ENCODE peak calls at places on chromosomes 7 and 10, in five cellular contexts. P, K, D, C and V are unnamed samples.

GRCh38 chr10:43878386-43878785 is 229.7 kb upstream of the ZNF32 start:
- DNase-seq in P (no peak), K (no peak), D (peak; percentile 82), C (no peak), V (no peak)

GRCh38 chr10:86389441-86390193 is 23.0 kb upstream of the GRID1 start:
- DNase-seq in P (no peak), K (peak; percentile 42), D (no peak), C (no peak), V (no peak)

GRCh38 chr10:49505076-49505475 is 33.8 kb downstream of the ERCC6 start:
- DNase-seq in P (no peak), K (no peak), D (no peak), C (no peak), V (no peak)

GRCh38 chr10:108662975-108663374 is 1260.3 kb downstream of the XPNPEP1 start:
- DNase-seq in P (no peak), K (no peak), D (no peak), C (no peak), V (no peak)

GRCh38 chr10:26479766-26480492 is 41.8 kb downstream of the APBB1IP start:
- DNase-seq in P (no peak), K (no peak), D (no peak), C (no peak), V (no peak)

GRCh38 chr7:52261052-52261451 is 774.4 kb upstream of the POM121L12 start:
- DNase-seq in P (no peak), K (no peak), D (no peak), C (no peak), V (no peak)

GRCh38 chr7:155585956-155586355 is 39.6 kb upstream of the CNPY1 start:
- DNase-seq in P (no peak), K (no peak), D (no peak), C (no peak), V (no peak)

GRCh38 chr10:58653139-58653538 is 140.5 kb downstream of the BICC1 start:
- DNase-seq in P (no peak), K (no peak), D (no peak), C (no peak), V (no peak)

GRCh38 chr7:33692956-33693355 is 212.4 kb upstream of the BMPER start:
- DNase-seq in P (peak; percentile 67), K (no peak), D (no peak), C (no peak), V (no peak)

GRCh38 chr7:92569137-92569536 is 21.1 kb downstream of the FAM133B start:
- DNase-seq in P (no peak), K (no peak), D (no peak), C (no peak), V (no peak)

GRCh38 chr10:7409732-7410168 is 1.1 kb downstream of the SFMBT2 start:
- DNase-seq in P (no peak), K (peak; percentile 21), D (no peak), C (no peak), V (no peak)

GRCh38 chr7:54397836-54398612 is 144.2 kb upstream of the VSTM2A start:
- DNase-seq in P (no peak), K (peak; percentile 4), D (no peak), C (no peak), V (no peak)

GRCh38 chr10:14186245-14186644 is 144.5 kb downstream of the FRMD4A start:
- DNase-seq in P (no peak), K (peak; percentile 17), D (no peak), C (no peak), V (no peak)
- TF ChIP-seq CTCF in P (peak; percentile 51), K (no peak), D (no peak), C (no peak), V (peak; percentile 34)

GRCh38 chr10:124221356-124222297 is 128.2 kb upstream of the CHST15 start:
- DNase-seq in P (peak; percentile 31), K (no peak), D (no peak), C (no peak), V (no peak)
- H3K4me3 ChIP-seq in P (no peak overlapping the region), K (no peak overlapping the region), D (no peak overlapping the region), C (no peak overlapping the region), V (no peak overlapping the region)

GRCh38 chr7:122143751-122144711 is at the start of gene AASS:
- DNase-seq in P (peak; percentile 81), K (peak; percentile 90), D (peak; percentile 98), C (peak; percentile 99), V (peak; percentile 76)
- TF ChIP-seq CTCF in P (no peak), K (no peak), D (peak; percentile 17), C (peak; percentile 14), V (no peak)

GRCh38 chr10:69801434-69802315 is at the start of gene COL13A1:
- DNase-seq in P (peak; percentile 43), K (peak; percentile 35), D (peak; percentile 43), C (peak; percentile 40), V (no peak)
- H3K4me3 ChIP-seq in P (peak within 1 kb of the TSS; percentile 88), K (peak within 1 kb of the TSS; percentile 45), D (peak within 1 kb of the TSS; percentile 58), C (peak within 1 kb of the TSS; percentile 59), V (peak within 1 kb of the TSS; percentile 76)

GRCh38 chr10:127349737-127350136 is 153.3 kb upstream of the INSYN2A start:
- DNase-seq in P (no peak), K (no peak), D (no peak), C (no peak), V (peak; percentile 1)

GRCh38 chr10:127354255-127354654 is 157.9 kb upstream of the INSYN2A start:
- DNase-seq in P (no peak), K (no peak), D (no peak), C (no peak), V (no peak)

GRCh38 chr10:127353544-127353943 is 157.2 kb upstream of the INSYN2A start:
- DNase-seq in P (no peak), K (no peak), D (no peak), C (no peak), V (no peak)

GRCh38 chr10:127357265-127357664 is 160.9 kb upstream of the INSYN2A start:
- DNase-seq in P (no peak), K (no peak), D (no peak), C (no peak), V (no peak)

GRCh38 chr10:127354992-127355391 is 158.6 kb upstream of the INSYN2A start:
- DNase-seq in P (no peak), K (no peak), D (no peak), C (no peak), V (no peak)
- TF ChIP-seq CTCF in P (peak; percentile 42), K (peak; percentile 48), D (no peak), C (no peak), V (peak; percentile 67)